ENCODE peak calls at places on chromosomes 2 and 18, in nine cellular contexts. One of them, this sample, is unnamed.

GRCh38 chr18:11862468-11863137 is 11.4 kb downstream of the CHMP1B start:
- DNase-seq in CD8-positive, alpha-beta memory T cell: no peak
- DNase-seq in cardiac fibroblast: no peak
- DNase-seq in activated T-helper 1 cell treated with anti-CD3 and anti-CD28 coated beads, Interleukin-2, amount 50 U/mL, for 16 hours: no peak
- DNase-seq in activated naive CD4-positive, alpha-beta T cell: no peak
- DNase-seq in neural progenitor cell: no peak
- DNase-seq in head of caudate nucleus: no peak
- DNase-seq in NCI-H1436: no peak
- DNase-seq in NCI-H1092: no peak
- DNase-seq in this sample: no peak

GRCh38 chr2:230153390-230153976 is 66.3 kb downstream of the SP110 start:
- DNase-seq in CD8-positive, alpha-beta memory T cell: no peak
- DNase-seq in cardiac fibroblast: no peak
- DNase-seq in activated T-helper 1 cell treated with anti-CD3 and anti-CD28 coated beads, Interleukin-2, amount 50 U/mL, for 16 hours: no peak
- DNase-seq in activated naive CD4-positive, alpha-beta T cell: no peak
- DNase-seq in neural progenitor cell: peak
- DNase-seq in head of caudate nucleus: no peak
- DNase-seq in NCI-H1436: no peak
- DNase-seq in NCI-H1092: no peak
- DNase-seq in this sample: peak

GRCh38 chr2:174561283-174562275 is 36.0 kb downstream of the WIPF1 start:
- DNase-seq in CD8-positive, alpha-beta memory T cell: no peak
- DNase-seq in cardiac fibroblast: peak
- DNase-seq in activated T-helper 1 cell treated with anti-CD3 and anti-CD28 coated beads, Interleukin-2, amount 50 U/mL, for 16 hours: no peak
- DNase-seq in activated naive CD4-positive, alpha-beta T cell: no peak
- DNase-seq in neural progenitor cell: peak
- DNase-seq in head of caudate nucleus: peak
- DNase-seq in NCI-H1436: no peak
- DNase-seq in NCI-H1092: peak
- DNase-seq in this sample: no peak

GRCh38 chr18:49015886-49016647 is 65.3 kb upstream of the SMAD7 start:
- DNase-seq in CD8-positive, alpha-beta memory T cell: no peak
- DNase-seq in cardiac fibroblast: no peak
- DNase-seq in activated T-helper 1 cell treated with anti-CD3 and anti-CD28 coated beads, Interleukin-2, amount 50 U/mL, for 16 hours: no peak
- DNase-seq in activated naive CD4-positive, alpha-beta T cell: no peak
- DNase-seq in neural progenitor cell: no peak
- DNase-seq in head of caudate nucleus: no peak
- DNase-seq in NCI-H1436: no peak
- DNase-seq in NCI-H1092: no peak
- DNase-seq in this sample: no peak

GRCh38 chr2:134234535-134234934 is 19.3 kb upstream of the MGAT5 start:
- DNase-seq in CD8-positive, alpha-beta memory T cell: no peak
- DNase-seq in cardiac fibroblast: no peak
- DNase-seq in activated T-helper 1 cell treated with anti-CD3 and anti-CD28 coated beads, Interleukin-2, amount 50 U/mL, for 16 hours: no peak
- DNase-seq in activated naive CD4-positive, alpha-beta T cell: no peak
- DNase-seq in neural progenitor cell: no peak
- DNase-seq in head of caudate nucleus: no peak
- DNase-seq in NCI-H1436: no peak
- DNase-seq in NCI-H1092: no peak
- DNase-seq in this sample: no peak

GRCh38 chr2:84817239-84817655 is 63.6 kb downstream of the TRABD2A start:
- DNase-seq in CD8-positive, alpha-beta memory T cell: no peak
- DNase-seq in cardiac fibroblast: no peak
- DNase-seq in activated T-helper 1 cell treated with anti-CD3 and anti-CD28 coated beads, Interleukin-2, amount 50 U/mL, for 16 hours: no peak
- DNase-seq in activated naive CD4-positive, alpha-beta T cell: no peak
- DNase-seq in neural progenitor cell: no peak
- DNase-seq in head of caudate nucleus: no peak
- DNase-seq in NCI-H1436: no peak
- DNase-seq in NCI-H1092: no peak
- DNase-seq in this sample: no peak

GRCh38 chr2:161199885-161200284 is 39.7 kb downstream of the TANK start:
- DNase-seq in CD8-positive, alpha-beta memory T cell: no peak
- DNase-seq in cardiac fibroblast: no peak
- DNase-seq in activated T-helper 1 cell treated with anti-CD3 and anti-CD28 coated beads, Interleukin-2, amount 50 U/mL, for 16 hours: no peak
- DNase-seq in activated naive CD4-positive, alpha-beta T cell: no peak
- DNase-seq in neural progenitor cell: no peak
- DNase-seq in head of caudate nucleus: no peak
- DNase-seq in NCI-H1436: no peak
- DNase-seq in NCI-H1092: no peak
- DNase-seq in this sample: no peak

GRCh38 chr2:19667536-19667949 is 234.2 kb downstream of the TTC32 start:
- DNase-seq in CD8-positive, alpha-beta memory T cell: no peak
- DNase-seq in cardiac fibroblast: no peak
- DNase-seq in activated T-helper 1 cell treated with anti-CD3 and anti-CD28 coated beads, Interleukin-2, amount 50 U/mL, for 16 hours: no peak
- DNase-seq in activated naive CD4-positive, alpha-beta T cell: no peak
- DNase-seq in neural progenitor cell: no peak
- DNase-seq in head of caudate nucleus: no peak
- DNase-seq in NCI-H1436: no peak
- DNase-seq in NCI-H1092: no peak
- DNase-seq in this sample: no peak

GRCh38 chr2:45008296-45009129 is 739 bp downstream of the SIX2 start:
- DNase-seq in CD8-positive, alpha-beta memory T cell: no peak
- DNase-seq in cardiac fibroblast: peak
- DNase-seq in activated T-helper 1 cell treated with anti-CD3 and anti-CD28 coated beads, Interleukin-2, amount 50 U/mL, for 16 hours: no peak
- DNase-seq in activated naive CD4-positive, alpha-beta T cell: no peak
- DNase-seq in neural progenitor cell: peak
- DNase-seq in head of caudate nucleus: no peak
- DNase-seq in NCI-H1436: no peak
- DNase-seq in NCI-H1092: no peak
- DNase-seq in this sample: no peak

GRCh38 chr18:59109375-59109774 is 30.3 kb upstream of the SEC11C start:
- DNase-seq in CD8-positive, alpha-beta memory T cell: no peak
- DNase-seq in cardiac fibroblast: peak
- DNase-seq in activated T-helper 1 cell treated with anti-CD3 and anti-CD28 coated beads, Interleukin-2, amount 50 U/mL, for 16 hours: no peak
- DNase-seq in activated naive CD4-positive, alpha-beta T cell: no peak
- DNase-seq in neural progenitor cell: no peak
- DNase-seq in head of caudate nucleus: no peak
- DNase-seq in NCI-H1436: no peak
- DNase-seq in NCI-H1092: no peak
- DNase-seq in this sample: no peak

GRCh38 chr2:129877795-129878775 is 101.4 kb upstream of the RAB6C start:
- DNase-seq in CD8-positive, alpha-beta memory T cell: no peak
- DNase-seq in cardiac fibroblast: no peak
- DNase-seq in activated T-helper 1 cell treated with anti-CD3 and anti-CD28 coated beads, Interleukin-2, amount 50 U/mL, for 16 hours: no peak
- DNase-seq in activated naive CD4-positive, alpha-beta T cell: peak
- DNase-seq in neural progenitor cell: no peak
- DNase-seq in head of caudate nucleus: peak
- DNase-seq in NCI-H1436: no peak
- DNase-seq in NCI-H1092: no peak
- DNase-seq in this sample: no peak

GRCh38 chr2:165018207-165018606 is 62.9 kb upstream of the SLC38A11 start:
- DNase-seq in CD8-positive, alpha-beta memory T cell: no peak
- DNase-seq in cardiac fibroblast: no peak
- DNase-seq in activated T-helper 1 cell treated with anti-CD3 and anti-CD28 coated beads, Interleukin-2, amount 50 U/mL, for 16 hours: no peak
- DNase-seq in activated naive CD4-positive, alpha-beta T cell: no peak
- DNase-seq in neural progenitor cell: peak
- DNase-seq in head of caudate nucleus: no peak
- DNase-seq in NCI-H1436: peak
- DNase-seq in NCI-H1092: no peak
- DNase-seq in this sample: no peak

GRCh38 chr2:238406222-238406997 is 20.3 kb upstream of the ASB1 start:
- DNase-seq in CD8-positive, alpha-beta memory T cell: no peak
- DNase-seq in cardiac fibroblast: no peak
- DNase-seq in activated T-helper 1 cell treated with anti-CD3 and anti-CD28 coated beads, Interleukin-2, amount 50 U/mL, for 16 hours: no peak
- DNase-seq in activated naive CD4-positive, alpha-beta T cell: no peak
- DNase-seq in neural progenitor cell: no peak
- DNase-seq in head of caudate nucleus: no peak
- DNase-seq in NCI-H1436: no peak
- DNase-seq in NCI-H1092: no peak
- DNase-seq in this sample: no peak

GRCh38 chr2:10487144-10488104 is 39.3 kb upstream of the ODC1 start:
- DNase-seq in CD8-positive, alpha-beta memory T cell: no peak
- DNase-seq in cardiac fibroblast: no peak
- DNase-seq in activated T-helper 1 cell treated with anti-CD3 and anti-CD28 coated beads, Interleukin-2, amount 50 U/mL, for 16 hours: no peak
- DNase-seq in activated naive CD4-positive, alpha-beta T cell: no peak
- DNase-seq in neural progenitor cell: no peak
- DNase-seq in head of caudate nucleus: no peak
- DNase-seq in NCI-H1436: no peak
- DNase-seq in NCI-H1092: no peak
- DNase-seq in this sample: no peak

GRCh38 chr2:59874971-59875755 is 678.3 kb downstream of the BCL11A start:
- DNase-seq in CD8-positive, alpha-beta memory T cell: no peak
- DNase-seq in cardiac fibroblast: no peak
- DNase-seq in activated T-helper 1 cell treated with anti-CD3 and anti-CD28 coated beads, Interleukin-2, amount 50 U/mL, for 16 hours: no peak
- DNase-seq in activated naive CD4-positive, alpha-beta T cell: no peak
- DNase-seq in neural progenitor cell: peak
- DNase-seq in head of caudate nucleus: no peak
- DNase-seq in NCI-H1436: no peak
- DNase-seq in NCI-H1092: no peak
- DNase-seq in this sample: no peak

GRCh38 chr2:120503793-120504571 is 158.0 kb downstream of the INHBB start:
- DNase-seq in CD8-positive, alpha-beta memory T cell: no peak
- DNase-seq in cardiac fibroblast: peak
- DNase-seq in activated T-helper 1 cell treated with anti-CD3 and anti-CD28 coated beads, Interleukin-2, amount 50 U/mL, for 16 hours: no peak
- DNase-seq in activated naive CD4-positive, alpha-beta T cell: no peak
- DNase-seq in neural progenitor cell: peak
- DNase-seq in head of caudate nucleus: no peak
- DNase-seq in NCI-H1436: no peak
- DNase-seq in NCI-H1092: no peak
- DNase-seq in this sample: no peak

GRCh38 chr18:21362921-21363320 is 120.9 kb downstream of the GREB1L start:
- DNase-seq in CD8-positive, alpha-beta memory T cell: no peak
- DNase-seq in cardiac fibroblast: no peak
- DNase-seq in activated T-helper 1 cell treated with anti-CD3 and anti-CD28 coated beads, Interleukin-2, amount 50 U/mL, for 16 hours: no peak
- DNase-seq in activated naive CD4-positive, alpha-beta T cell: no peak
- DNase-seq in neural progenitor cell: no peak
- DNase-seq in head of caudate nucleus: no peak
- DNase-seq in NCI-H1436: no peak
- DNase-seq in NCI-H1092: no peak
- DNase-seq in this sample: no peak

GRCh38 chr18:50719471-50719987 is 100.3 kb downstream of the MRO start:
- DNase-seq in CD8-positive, alpha-beta memory T cell: no peak
- DNase-seq in cardiac fibroblast: no peak
- DNase-seq in activated T-helper 1 cell treated with anti-CD3 and anti-CD28 coated beads, Interleukin-2, amount 50 U/mL, for 16 hours: no peak
- DNase-seq in activated naive CD4-positive, alpha-beta T cell: no peak
- DNase-seq in neural progenitor cell: no peak
- DNase-seq in head of caudate nucleus: no peak
- DNase-seq in NCI-H1436: no peak
- DNase-seq in NCI-H1092: no peak
- DNase-seq in this sample: no peak

GRCh38 chr2:239365782-239366435 is 34.9 kb downstream of the HDAC4 start:
- DNase-seq in CD8-positive, alpha-beta memory T cell: no peak
- DNase-seq in cardiac fibroblast: no peak
- DNase-seq in activated T-helper 1 cell treated with anti-CD3 and anti-CD28 coated beads, Interleukin-2, amount 50 U/mL, for 16 hours: no peak
- DNase-seq in activated naive CD4-positive, alpha-beta T cell: no peak
- DNase-seq in neural progenitor cell: no peak
- DNase-seq in head of caudate nucleus: no peak
- DNase-seq in NCI-H1436: no peak
- DNase-seq in NCI-H1092: no peak
- DNase-seq in this sample: no peak

GRCh38 chr18:961644-962355 is 57.1 kb downstream of the ADCYAP1 start:
- DNase-seq in CD8-positive, alpha-beta memory T cell: peak
- DNase-seq in cardiac fibroblast: peak
- DNase-seq in activated T-helper 1 cell treated with anti-CD3 and anti-CD28 coated beads, Interleukin-2, amount 50 U/mL, for 16 hours: no peak
- DNase-seq in activated naive CD4-positive, alpha-beta T cell: no peak
- DNase-seq in neural progenitor cell: peak
- DNase-seq in head of caudate nucleus: peak
- DNase-seq in NCI-H1436: no peak
- DNase-seq in NCI-H1092: peak
- DNase-seq in this sample: no peak

GRCh38 chr2:119387381-119388129 is 20.8 kb downstream of the DBI start:
- DNase-seq in CD8-positive, alpha-beta memory T cell: no peak
- DNase-seq in cardiac fibroblast: peak
- DNase-seq in activated T-helper 1 cell treated with anti-CD3 and anti-CD28 coated beads, Interleukin-2, amount 50 U/mL, for 16 hours: no peak
- DNase-seq in activated naive CD4-positive, alpha-beta T cell: no peak
- DNase-seq in neural progenitor cell: no peak
- DNase-seq in head of caudate nucleus: peak
- DNase-seq in NCI-H1436: no peak
- DNase-seq in NCI-H1092: peak
- DNase-seq in this sample: peak

GRCh38 chr2:144324446-144325045 is 195.4 kb downstream of the ZEB2 start:
- DNase-seq in CD8-positive, alpha-beta memory T cell: no peak
- DNase-seq in cardiac fibroblast: no peak
- DNase-seq in activated T-helper 1 cell treated with anti-CD3 and anti-CD28 coated beads, Interleukin-2, amount 50 U/mL, for 16 hours: no peak
- DNase-seq in activated naive CD4-positive, alpha-beta T cell: no peak
- DNase-seq in neural progenitor cell: no peak
- DNase-seq in head of caudate nucleus: no peak
- DNase-seq in NCI-H1436: no peak
- DNase-seq in NCI-H1092: no peak
- DNase-seq in this sample: no peak

GRCh38 chr2:85675427-85675826 is 7.4 kb upstream of the SFTPB start:
- DNase-seq in CD8-positive, alpha-beta memory T cell: no peak
- DNase-seq in cardiac fibroblast: no peak
- DNase-seq in activated T-helper 1 cell treated with anti-CD3 and anti-CD28 coated beads, Interleukin-2, amount 50 U/mL, for 16 hours: no peak
- DNase-seq in activated naive CD4-positive, alpha-beta T cell: no peak
- DNase-seq in neural progenitor cell: no peak
- DNase-seq in head of caudate nucleus: no peak
- DNase-seq in NCI-H1436: no peak
- DNase-seq in NCI-H1092: no peak
- DNase-seq in this sample: no peak

GRCh38 chr18:56575819-56576663 is 62.4 kb downstream of the TXNL1 start:
- DNase-seq in CD8-positive, alpha-beta memory T cell: no peak
- DNase-seq in cardiac fibroblast: peak
- DNase-seq in activated T-helper 1 cell treated with anti-CD3 and anti-CD28 coated beads, Interleukin-2, amount 50 U/mL, for 16 hours: no peak
- DNase-seq in activated naive CD4-positive, alpha-beta T cell: no peak
- DNase-seq in neural progenitor cell: peak
- DNase-seq in head of caudate nucleus: no peak
- DNase-seq in NCI-H1436: peak
- DNase-seq in NCI-H1092: peak
- DNase-seq in this sample: peak

GRCh38 chr2:44075536-44075935 is 79.7 kb upstream of the LRPPRC start:
- DNase-seq in CD8-positive, alpha-beta memory T cell: no peak
- DNase-seq in cardiac fibroblast: peak
- DNase-seq in activated T-helper 1 cell treated with anti-CD3 and anti-CD28 coated beads, Interleukin-2, amount 50 U/mL, for 16 hours: no peak
- DNase-seq in activated naive CD4-positive, alpha-beta T cell: no peak
- DNase-seq in neural progenitor cell: no peak
- DNase-seq in head of caudate nucleus: peak
- DNase-seq in NCI-H1436: peak
- DNase-seq in NCI-H1092: no peak
- DNase-seq in this sample: no peak

GRCh38 chr2:69173706-69174105 is 160.7 kb downstream of the ANTXR1 start:
- DNase-seq in CD8-positive, alpha-beta memory T cell: no peak
- DNase-seq in cardiac fibroblast: no peak
- DNase-seq in activated T-helper 1 cell treated with anti-CD3 and anti-CD28 coated beads, Interleukin-2, amount 50 U/mL, for 16 hours: no peak
- DNase-seq in activated naive CD4-positive, alpha-beta T cell: no peak
- DNase-seq in neural progenitor cell: no peak
- DNase-seq in head of caudate nucleus: no peak
- DNase-seq in NCI-H1436: no peak
- DNase-seq in NCI-H1092: no peak
- DNase-seq in this sample: no peak

GRCh38 chr2:46175409-46175808 is 121.8 kb upstream of the EPAS1 start:
- DNase-seq in CD8-positive, alpha-beta memory T cell: no peak
- DNase-seq in cardiac fibroblast: peak
- DNase-seq in activated T-helper 1 cell treated with anti-CD3 and anti-CD28 coated beads, Interleukin-2, amount 50 U/mL, for 16 hours: no peak
- DNase-seq in activated naive CD4-positive, alpha-beta T cell: no peak
- DNase-seq in neural progenitor cell: no peak
- DNase-seq in head of caudate nucleus: no peak
- DNase-seq in NCI-H1436: no peak
- DNase-seq in NCI-H1092: no peak
- DNase-seq in this sample: peak

GRCh38 chr18:79366177-79367094 is 29.3 kb upstream of the NFATC1 start:
- DNase-seq in CD8-positive, alpha-beta memory T cell: no peak
- DNase-seq in cardiac fibroblast: peak
- DNase-seq in activated T-helper 1 cell treated with anti-CD3 and anti-CD28 coated beads, Interleukin-2, amount 50 U/mL, for 16 hours: no peak
- DNase-seq in activated naive CD4-positive, alpha-beta T cell: no peak
- DNase-seq in neural progenitor cell: no peak
- DNase-seq in head of caudate nucleus: no peak
- DNase-seq in NCI-H1436: no peak
- DNase-seq in NCI-H1092: no peak
- DNase-seq in this sample: no peak

GRCh38 chr2:209977386-209978239 is 24.8 kb upstream of the RPE start:
- DNase-seq in CD8-positive, alpha-beta memory T cell: no peak
- DNase-seq in cardiac fibroblast: peak
- DNase-seq in activated T-helper 1 cell treated with anti-CD3 and anti-CD28 coated beads, Interleukin-2, amount 50 U/mL, for 16 hours: no peak
- DNase-seq in activated naive CD4-positive, alpha-beta T cell: no peak
- DNase-seq in neural progenitor cell: peak
- DNase-seq in head of caudate nucleus: no peak
- DNase-seq in NCI-H1436: peak
- DNase-seq in NCI-H1092: no peak
- DNase-seq in this sample: no peak

GRCh38 chr2:20052872-20053281 is 1.4 kb upstream of the LAPTM4A start:
- DNase-seq in CD8-positive, alpha-beta memory T cell: no peak
- DNase-seq in cardiac fibroblast: peak
- DNase-seq in activated T-helper 1 cell treated with anti-CD3 and anti-CD28 coated beads, Interleukin-2, amount 50 U/mL, for 16 hours: no peak
- DNase-seq in activated naive CD4-positive, alpha-beta T cell: no peak
- DNase-seq in neural progenitor cell: no peak
- DNase-seq in head of caudate nucleus: no peak
- DNase-seq in NCI-H1436: peak
- DNase-seq in NCI-H1092: peak
- DNase-seq in this sample: peak

GRCh38 chr2:70514612-70515055 is 39.0 kb downstream of the TGFA start:
- DNase-seq in CD8-positive, alpha-beta memory T cell: no peak
- DNase-seq in cardiac fibroblast: no peak
- DNase-seq in activated T-helper 1 cell treated with anti-CD3 and anti-CD28 coated beads, Interleukin-2, amount 50 U/mL, for 16 hours: no peak
- DNase-seq in activated naive CD4-positive, alpha-beta T cell: no peak
- DNase-seq in neural progenitor cell: no peak
- DNase-seq in head of caudate nucleus: peak
- DNase-seq in NCI-H1436: peak
- DNase-seq in NCI-H1092: peak
- DNase-seq in this sample: no peak

This sample was measured in NCI-H226.